ENCODE peak calls at places on chromosomes 2 and 18, in four cellular contexts. One of them, this sample, is unnamed.

GRCh38 chr2:11829324-11829946 is 83.0 kb downstream of the LPIN1 start:
- DNase-seq in GM04504: no peak
- DNase-seq in anterior cingulate cortex: no peak
- DNase-seq in activated CD4-positive, alpha-beta T cell treated with anti-CD3 and anti-CD28 coated beads, Interleukin-2, amount 50 U/mL, for 4 hours: peak; percentile 60
- DNase-seq in this sample: peak; percentile 46

GRCh38 chr2:199710551-199710950 is 140.4 kb downstream of the FTCDNL1 start:
- DNase-seq in GM04504: no peak
- DNase-seq in anterior cingulate cortex: no peak
- DNase-seq in activated CD4-positive, alpha-beta T cell treated with anti-CD3 and anti-CD28 coated beads, Interleukin-2, amount 50 U/mL, for 4 hours: no peak
- DNase-seq in this sample: no peak

GRCh38 chr2:107584577-107584976 is 242.1 kb upstream of the RGPD4 start:
- DNase-seq in GM04504: no peak
- DNase-seq in anterior cingulate cortex: no peak
- DNase-seq in activated CD4-positive, alpha-beta T cell treated with anti-CD3 and anti-CD28 coated beads, Interleukin-2, amount 50 U/mL, for 4 hours: no peak
- DNase-seq in this sample: no peak

GRCh38 chr2:12824304-12824761 is 107.6 kb downstream of the TRIB2 start:
- DNase-seq in GM04504: peak; percentile 42
- DNase-seq in anterior cingulate cortex: no peak
- DNase-seq in activated CD4-positive, alpha-beta T cell treated with anti-CD3 and anti-CD28 coated beads, Interleukin-2, amount 50 U/mL, for 4 hours: no peak
- DNase-seq in this sample: peak; percentile 50

GRCh38 chr18:14117611-14118010 is 14.6 kb downstream of the ZNF519 start:
- DNase-seq in GM04504: no peak
- DNase-seq in anterior cingulate cortex: no peak
- DNase-seq in activated CD4-positive, alpha-beta T cell treated with anti-CD3 and anti-CD28 coated beads, Interleukin-2, amount 50 U/mL, for 4 hours: no peak
- DNase-seq in this sample: no peak

GRCh38 chr2:168545439-168546082 is 89.5 kb downstream of the CERS6 start:
- DNase-seq in GM04504: peak; percentile 66
- DNase-seq in anterior cingulate cortex: no peak
- DNase-seq in activated CD4-positive, alpha-beta T cell treated with anti-CD3 and anti-CD28 coated beads, Interleukin-2, amount 50 U/mL, for 4 hours: no peak
- DNase-seq in this sample: peak; percentile 88

GRCh38 chr2:3628800-3629199 is 29.2 kb upstream of the ALLC start:
- DNase-seq in GM04504: no peak
- DNase-seq in anterior cingulate cortex: no peak
- DNase-seq in activated CD4-positive, alpha-beta T cell treated with anti-CD3 and anti-CD28 coated beads, Interleukin-2, amount 50 U/mL, for 4 hours: no peak
- DNase-seq in this sample: no peak

GRCh38 chr18:23953984-23954383 is 60.6 kb upstream of the TTC39C start:
- DNase-seq in GM04504: no peak
- DNase-seq in anterior cingulate cortex: no peak
- DNase-seq in activated CD4-positive, alpha-beta T cell treated with anti-CD3 and anti-CD28 coated beads, Interleukin-2, amount 50 U/mL, for 4 hours: no peak
- DNase-seq in this sample: no peak

GRCh38 chr2:24822049-24822706 is 29.0 kb downstream of the CENPO start:
- DNase-seq in GM04504: no peak
- DNase-seq in anterior cingulate cortex: no peak
- DNase-seq in activated CD4-positive, alpha-beta T cell treated with anti-CD3 and anti-CD28 coated beads, Interleukin-2, amount 50 U/mL, for 4 hours: no peak
- DNase-seq in this sample: no peak